ENCODE peak calls at places on chromosomes 4 and X, in ten cellular contexts. One of them, this sample, is unnamed. For H3K27me3, the result is how much of the 10 kb centered on the place peaks cover.

GRCh38 chr4:55458164-55458563 is 62.4 kb downstream of the TMEM165 start:
- DNase-seq in ovary: no peak
- DNase-seq in tibial artery: no peak
- DNase-seq in hepatocyte: no peak
- DNase-seq in A673: peak
- DNase-seq in body of pancreas: no peak
- DNase-seq in GM23338: no peak
- DNase-seq in upper lobe of right lung: no peak
- DNase-seq in adrenal gland: no peak
- DNase-seq in tibial nerve: no peak
- DNase-seq in this sample: no peak

GRCh38 chrX:114584434-114584943 is 603 bp downstream of the HTR2C start:
- DNase-seq in tibial artery: no peak
- DNase-seq in hepatocyte: peak
- DNase-seq in A673: no peak
- DNase-seq in adrenal gland: no peak
- DNase-seq in tibial nerve: no peak
- DNase-seq in upper lobe of right lung: no peak
- DNase-seq in GM23338: peak
- DNase-seq in body of pancreas: no peak
- DNase-seq in ovary: no peak
- DNase-seq in this sample: peak

GRCh38 chrX:155871934-155872333 is 9.2 kb upstream of the VAMP7 start:
- DNase-seq in tibial artery: no peak
- DNase-seq in A673: no peak
- DNase-seq in body of pancreas: no peak
- DNase-seq in tibial nerve: no peak
- DNase-seq in hepatocyte: no peak
- DNase-seq in adrenal gland: no peak
- DNase-seq in ovary: no peak
- DNase-seq in upper lobe of right lung: no peak
- DNase-seq in GM23338: no peak
- DNase-seq in this sample: no peak

GRCh38 chr4:138507527-138507926 is 265.4 kb upstream of the SLC7A11 start:
- DNase-seq in ovary: no peak
- DNase-seq in body of pancreas: no peak
- DNase-seq in tibial artery: no peak
- DNase-seq in A673: no peak
- DNase-seq in tibial nerve: no peak
- DNase-seq in upper lobe of right lung: no peak
- DNase-seq in GM23338: no peak
- DNase-seq in adrenal gland: no peak
- DNase-seq in hepatocyte: peak
- DNase-seq in this sample: no peak

GRCh38 chr4:22345678-22346077 is 170.2 kb downstream of the ADGRA3 start:
- DNase-seq in A673: peak
- DNase-seq in upper lobe of right lung: no peak
- DNase-seq in tibial nerve: no peak
- DNase-seq in body of pancreas: no peak
- DNase-seq in tibial artery: no peak
- DNase-seq in hepatocyte: no peak
- DNase-seq in ovary: no peak
- DNase-seq in GM23338: no peak
- DNase-seq in adrenal gland: no peak
- DNase-seq in this sample: no peak

GRCh38 chr4:146654976-146655761 is 16.5 kb downstream of the POU4F2 start:
- DNase-seq in adrenal gland: no peak
- DNase-seq in tibial nerve: no peak
- DNase-seq in tibial artery: no peak
- DNase-seq in GM23338: peak
- DNase-seq in hepatocyte: peak
- DNase-seq in ovary: peak
- DNase-seq in body of pancreas: no peak
- DNase-seq in A673: peak
- DNase-seq in upper lobe of right lung: peak
- DNase-seq in this sample: peak

GRCh38 chr4:169915545-169915944 is 110.7 kb downstream of the MFAP3L start:
- DNase-seq in GM23338: no peak
- DNase-seq in ovary: no peak
- DNase-seq in tibial nerve: no peak
- DNase-seq in adrenal gland: no peak
- DNase-seq in tibial artery: no peak
- DNase-seq in body of pancreas: no peak
- DNase-seq in hepatocyte: no peak
- DNase-seq in upper lobe of right lung: no peak
- DNase-seq in A673: no peak
- DNase-seq in this sample: no peak

GRCh38 chr4:145861331-145862318 is 77.0 kb downstream of the ZNF827 start:
- DNase-seq in tibial nerve: no peak
- DNase-seq in GM23338: peak
- DNase-seq in hepatocyte: no peak
- DNase-seq in body of pancreas: peak
- DNase-seq in ovary: no peak
- DNase-seq in A673: no peak
- DNase-seq in upper lobe of right lung: no peak
- DNase-seq in adrenal gland: no peak
- DNase-seq in tibial artery: no peak
- DNase-seq in this sample: no peak

GRCh38 chrX:69501433-69501832 is 2.7 kb upstream of the NALF2 start:
- DNase-seq in body of pancreas: peak
- DNase-seq in adrenal gland: no peak
- DNase-seq in tibial artery: no peak
- DNase-seq in GM23338: peak
- DNase-seq in tibial nerve: no peak
- DNase-seq in upper lobe of right lung: no peak
- DNase-seq in hepatocyte: no peak
- DNase-seq in A673: peak
- DNase-seq in ovary: no peak
- DNase-seq in this sample: peak

GRCh38 chrX:97616883-97617510 is 733.3 kb downstream of the RPA4 start:
- DNase-seq in adrenal gland: no peak
- DNase-seq in ovary: no peak
- DNase-seq in hepatocyte: peak
- DNase-seq in upper lobe of right lung: no peak
- DNase-seq in GM23338: no peak
- DNase-seq in A673: peak
- DNase-seq in body of pancreas: peak
- DNase-seq in tibial nerve: no peak
- DNase-seq in tibial artery: no peak
- DNase-seq in this sample: no peak

GRCh38 chr4:10173039-10173753 is 56.6 kb upstream of the WDR1 start:
- DNase-seq in tibial artery: no peak
- DNase-seq in A673: no peak
- DNase-seq in body of pancreas: peak
- DNase-seq in GM23338: no peak
- DNase-seq in adrenal gland: no peak
- DNase-seq in ovary: no peak
- DNase-seq in hepatocyte: peak
- DNase-seq in upper lobe of right lung: no peak
- DNase-seq in tibial nerve: no peak
- DNase-seq in this sample: no peak

GRCh38 chr4:169567916-169568315 is 44.5 kb downstream of the NEK1 start:
- DNase-seq in tibial artery: no peak
- DNase-seq in GM23338: no peak
- DNase-seq in tibial nerve: no peak
- DNase-seq in ovary: no peak
- DNase-seq in upper lobe of right lung: no peak
- DNase-seq in adrenal gland: no peak
- DNase-seq in body of pancreas: no peak
- DNase-seq in A673: no peak
- DNase-seq in hepatocyte: no peak
- DNase-seq in this sample: no peak

GRCh38 chrX:134676440-134676839 is 18.2 kb upstream of the PLAC1 start:
- DNase-seq in upper lobe of right lung: no peak
- DNase-seq in ovary: no peak
- DNase-seq in body of pancreas: no peak
- DNase-seq in GM23338: no peak
- DNase-seq in adrenal gland: no peak
- DNase-seq in tibial nerve: no peak
- DNase-seq in hepatocyte: peak
- DNase-seq in tibial artery: no peak
- DNase-seq in A673: no peak
- DNase-seq in this sample: no peak

GRCh38 chr4:153790962-153791551 is 2.2 kb upstream of the SFRP2 start:
- DNase-seq in GM23338: peak
- DNase-seq in ovary: no peak
- DNase-seq in tibial nerve: peak
- DNase-seq in A673: no peak
- DNase-seq in body of pancreas: peak
- DNase-seq in tibial artery: no peak
- DNase-seq in adrenal gland: no peak
- DNase-seq in upper lobe of right lung: peak
- DNase-seq in hepatocyte: peak
- DNase-seq in this sample: peak

GRCh38 chrX:123988423-123989116 is 27.1 kb downstream of the STAG2 start:
- DNase-seq in hepatocyte: no peak
- DNase-seq in upper lobe of right lung: no peak
- DNase-seq in tibial artery: no peak
- DNase-seq in ovary: no peak
- DNase-seq in tibial nerve: no peak
- DNase-seq in adrenal gland: no peak
- DNase-seq in A673: no peak
- DNase-seq in body of pancreas: no peak
- DNase-seq in GM23338: no peak
- DNase-seq in this sample: no peak

DNA sequence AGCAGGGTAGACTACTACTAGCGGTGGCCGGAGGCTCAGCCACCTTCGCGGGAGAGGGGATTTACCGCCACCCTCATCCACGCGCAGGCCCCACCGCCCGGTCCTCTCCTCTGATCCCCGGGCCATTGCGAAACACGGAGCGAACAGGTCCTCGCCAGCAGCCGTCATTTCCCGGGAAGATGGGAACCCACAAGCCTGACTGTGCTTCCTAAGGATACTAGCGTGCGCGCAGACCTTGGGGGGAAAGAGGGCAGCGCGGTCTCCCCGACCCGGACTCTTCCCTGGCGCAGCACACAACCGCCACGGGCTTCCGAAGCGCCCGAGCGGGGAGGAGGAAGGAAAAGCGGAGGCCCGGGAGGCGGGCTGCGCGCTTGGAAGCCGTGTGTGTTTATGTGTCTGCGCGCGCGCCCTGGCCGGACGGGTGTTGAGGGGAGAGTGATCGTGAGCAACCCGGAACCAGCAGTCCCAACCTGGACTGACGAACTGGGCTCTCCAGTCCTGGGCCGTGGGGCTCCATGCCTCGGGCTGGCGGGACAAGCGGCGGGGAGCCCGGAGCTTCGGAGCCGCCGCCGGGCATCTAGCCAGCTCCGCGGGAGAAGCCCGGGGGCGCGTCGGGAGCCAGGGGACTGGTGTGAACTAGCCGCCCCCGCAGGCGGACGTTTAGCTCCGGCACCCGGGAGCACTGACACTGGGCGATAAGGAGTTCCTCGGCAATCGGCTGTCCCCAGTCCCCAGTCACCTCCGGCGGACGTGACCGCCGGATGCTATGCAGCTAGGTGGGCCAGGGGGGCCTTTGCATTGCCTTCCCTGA is 74.6 kb upstream of the BCOR start:
- DNase-seq in body of pancreas: peak
- DNase-seq in ovary: peak
- DNase-seq in GM23338: peak
- DNase-seq in hepatocyte: peak
- DNase-seq in tibial artery: peak
- DNase-seq in adrenal gland: no peak
- DNase-seq in A673: peak
- DNase-seq in upper lobe of right lung: peak
- DNase-seq in tibial nerve: no peak
- DNase-seq in this sample: peak
- H3K4me3 ChIP-seq in body of pancreas: no peak
- H3K4me3 ChIP-seq in ovary: peak
- H3K4me3 ChIP-seq in GM23338: peak
- H3K4me3 ChIP-seq in hepatocyte: peak
- H3K4me3 ChIP-seq in tibial artery: peak
- H3K4me3 ChIP-seq in adrenal gland: no peak
- H3K4me3 ChIP-seq in A673: peak
- H3K4me3 ChIP-seq in upper lobe of right lung: peak
- H3K4me3 ChIP-seq in tibial nerve: peak
- H3K4me3 ChIP-seq in this sample: peak

DNA sequence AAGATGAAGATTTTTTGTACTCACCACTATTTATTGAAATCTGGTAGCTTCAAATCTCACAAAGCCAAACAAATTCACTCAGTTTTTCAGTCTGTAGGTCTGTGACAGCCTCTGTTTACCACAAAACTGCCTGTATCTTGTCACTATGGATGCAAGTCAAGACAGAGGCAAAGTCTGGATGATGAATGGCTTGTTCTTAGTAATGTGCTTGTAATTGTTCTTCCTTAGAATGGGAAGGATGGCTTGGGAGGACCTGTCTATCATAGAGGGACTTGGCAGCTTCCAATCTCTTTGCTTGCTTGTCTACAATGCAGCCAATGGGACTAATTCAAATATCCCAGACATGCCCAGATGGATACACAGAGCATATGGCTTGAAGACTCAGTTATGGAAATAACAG is 141.2 kb upstream of the SCML1 start:
- DNase-seq in body of pancreas: no peak
- DNase-seq in upper lobe of right lung: no peak
- DNase-seq in adrenal gland: no peak
- DNase-seq in ovary: no peak
- DNase-seq in tibial artery: no peak
- DNase-seq in GM23338: no peak
- DNase-seq in tibial nerve: no peak
- DNase-seq in A673: no peak
- DNase-seq in hepatocyte: no peak
- DNase-seq in this sample: no peak
- H3K27me3 ChIP-seq in body of pancreas: under half
- H3K27me3 ChIP-seq in upper lobe of right lung: under half
- H3K27me3 ChIP-seq in adrenal gland: under half
- H3K27me3 ChIP-seq in ovary: under half
- H3K27me3 ChIP-seq in tibial artery: under half
- H3K27me3 ChIP-seq in GM23338: under half
- H3K27me3 ChIP-seq in tibial nerve: under half
- H3K27me3 ChIP-seq in A673: under half
- H3K27me3 ChIP-seq in hepatocyte: under half
- H3K27me3 ChIP-seq in this sample: under half

GRCh38 chrX:118562574-118563164 is 67.1 kb downstream of the DOCK11 start:
- DNase-seq in adrenal gland: no peak
- DNase-seq in body of pancreas: no peak
- DNase-seq in tibial artery: no peak
- DNase-seq in hepatocyte: no peak
- DNase-seq in ovary: no peak
- DNase-seq in GM23338: no peak
- DNase-seq in tibial nerve: no peak
- DNase-seq in A673: no peak
- DNase-seq in upper lobe of right lung: no peak
- DNase-seq in this sample: no peak
- H3K4me3 ChIP-seq in adrenal gland: no peak
- H3K4me3 ChIP-seq in body of pancreas: no peak
- H3K4me3 ChIP-seq in tibial artery: no peak
- H3K4me3 ChIP-seq in hepatocyte: no peak
- H3K4me3 ChIP-seq in ovary: no peak
- H3K4me3 ChIP-seq in GM23338: no peak
- H3K4me3 ChIP-seq in tibial nerve: no peak
- H3K4me3 ChIP-seq in A673: no peak
- H3K4me3 ChIP-seq in upper lobe of right lung: no peak
- H3K4me3 ChIP-seq in this sample: no peak

DNA sequence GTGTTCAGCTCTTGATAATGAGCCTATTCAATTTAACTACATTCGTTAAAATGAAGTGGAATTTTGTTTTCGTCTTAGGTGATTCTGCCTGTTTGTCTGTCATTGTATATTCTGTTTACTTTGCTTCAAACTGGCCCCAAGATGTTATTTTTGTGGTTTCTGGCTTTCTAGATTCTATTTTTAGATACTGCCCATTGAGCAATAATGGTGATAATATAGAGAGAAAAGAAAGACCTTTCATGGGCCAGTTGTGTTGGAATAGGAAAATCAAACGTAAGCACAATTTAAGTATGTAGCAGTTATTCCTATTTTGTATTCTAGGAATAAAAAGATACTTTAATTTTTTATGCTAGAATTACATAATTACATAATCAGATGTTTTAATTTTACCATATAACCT is 4.0 kb downstream of the CDKN2AIP start:
- DNase-seq in tibial nerve: no peak
- DNase-seq in adrenal gland: no peak
- DNase-seq in body of pancreas: no peak
- DNase-seq in ovary: no peak
- DNase-seq in hepatocyte: no peak
- DNase-seq in upper lobe of right lung: no peak
- DNase-seq in A673: no peak
- DNase-seq in GM23338: no peak
- DNase-seq in tibial artery: no peak
- DNase-seq in this sample: no peak
- H3K27me3 ChIP-seq in tibial nerve: under half
- H3K27me3 ChIP-seq in adrenal gland: under half
- H3K27me3 ChIP-seq in body of pancreas: under half
- H3K27me3 ChIP-seq in ovary: under half
- H3K27me3 ChIP-seq in hepatocyte: under half
- H3K27me3 ChIP-seq in upper lobe of right lung: under half
- H3K27me3 ChIP-seq in A673: under half
- H3K27me3 ChIP-seq in GM23338: under half
- H3K27me3 ChIP-seq in tibial artery: under half
- H3K27me3 ChIP-seq in this sample: under half

This sample was measured in right cardiac atrium.